ENCODE peak calls at places on chromosome 17, in eight cellular contexts. F is GM06990; Z is substantia nigra; Q is H1; U is HEK293T; P is activated CD8-positive, alpha-beta memory T cell treated with anti-CD3 and anti-CD28 coated beads for 4 hours; O is NCI-H1105; V is RWPE1. S is an unnamed sample.

GRCh38 chr17:44636562-44636961 is 19.7 kb upstream of the MEIOC start:
- DNase-seq in F (no peak), Z (no peak), Q (no peak), U (no peak), P (no peak), O (no peak), V (peak; percentile 51), S (no peak)

GRCh38 chr17:17114592-17115225 is 72.5 kb downstream of the MPRIP start:
- DNase-seq in F (no peak), Z (no peak), Q (no peak), U (no peak), P (no peak), O (no peak), V (no peak), S (no peak)

GRCh38 chr17:37614391-37614790 is 5.2 kb upstream of the SYNRG start:
- DNase-seq in F (no peak), Z (no peak), Q (no peak), U (no peak), P (no peak), O (no peak), V (peak; percentile 62), S (no peak)

GRCh38 chr17:40552806-40553693 is 12.2 kb downstream of the CCR7 start:
- DNase-seq in F (no peak), Z (no peak), Q (no peak), U (no peak), P (no peak), O (no peak), V (no peak), S (peak; percentile 17)

GRCh38 chr17:58756246-58757161 is 850 bp downstream of the PPM1E start:
- DNase-seq in F (peak; percentile 48), Z (peak; percentile 1), Q (no peak), U (peak; percentile 51), P (no peak), O (peak; percentile 22), V (no peak), S (no peak)

GRCh38 chr17:181213-182163 is at the start of gene DOC2B:
- DNase-seq in F (no peak), Z (no peak), Q (no peak), U (no peak), P (no peak), O (no peak), V (peak; percentile 59), S (peak; percentile 38)

GRCh38 chr17:10061131-10061581 is 137.2 kb downstream of the GAS7 start:
- DNase-seq in F (no peak), Z (no peak), Q (no peak), U (no peak), P (no peak), O (no peak), V (no peak), S (no peak)

GRCh38 chr17:193841-194806 is 12.7 kb upstream of the DOC2B start:
- DNase-seq in F (no peak), Z (peak; percentile 19), Q (no peak), U (no peak), P (no peak), O (no peak), V (no peak), S (no peak)

GRCh38 chr17:29138991-29139682 is 41.1 kb downstream of the MYO18A start:
- DNase-seq in F (peak; percentile 62), Z (peak; percentile 58), Q (no peak), U (no peak), P (no peak), O (no peak), V (no peak), S (peak; percentile 46)

GRCh38 chr17:82930924-82931695 is 91.3 kb upstream of the ZNF750 start:
- DNase-seq in F (no peak), Z (no peak), Q (no peak), U (no peak), P (no peak), O (no peak), V (no peak), S (no peak)

GRCh38 chr17:78532311-78532710 is 44.9 kb downstream of the DNAH17 start:
- DNase-seq in F (no peak), Z (no peak), Q (no peak), U (no peak), P (no peak), O (peak; percentile 11), V (no peak), S (peak; percentile 32)

GRCh38 chr17:54754560-54754959 is 146.1 kb upstream of the TOM1L1 start:
- DNase-seq in F (no peak), Z (no peak), Q (no peak), U (peak; percentile 60), P (no peak), O (no peak), V (no peak), S (no peak)

GRCh38 chr17:78839173-78839761 is 1.3 kb downstream of the USP36 start:
- DNase-seq in F (no peak), Z (no peak), Q (no peak), U (no peak), P (no peak), O (no peak), V (peak; percentile 75), S (no peak)

GRCh38 chr17:62089296-62089695 is 24.2 kb upstream of the MED13 start:
- DNase-seq in F (no peak), Z (no peak), Q (no peak), U (no peak), P (no peak), O (no peak), V (no peak), S (no peak)

GRCh38 chr17:31807846-31808245 is 51.2 kb downstream of the COPRS start:
- DNase-seq in F (no peak), Z (no peak), Q (no peak), U (no peak), P (no peak), O (no peak), V (no peak), S (no peak)

GRCh38 chr17:27265333-27265732 is 28.6 kb upstream of the WSB1 start:
- DNase-seq in F (no peak), Z (no peak), Q (no peak), U (no peak), P (no peak), O (no peak), V (no peak), S (no peak)

GRCh38 chr17:1153795-1154546 is 25.8 kb downstream of the ABR start:
- DNase-seq in F (no peak), Z (peak; percentile 68), Q (no peak), U (peak; percentile 61), P (no peak), O (peak; percentile 72), V (peak; percentile 71), S (peak; percentile 36)

S was measured in colonic mucosa.